ENCODE peak calls at places on chromosomes 11 and 22, in five cellular contexts. One of them, this sample, is unnamed.

GRCh38 chr11:65859812-65860277 is 388 bp upstream of the MUS81 start:
- DNase-seq in sigmoid colon: no peak
- DNase-seq in H1: no peak
- DNase-seq in prostate gland: no peak
- DNase-seq in K562: no peak
- DNase-seq in this sample: peak; percentile 83

GRCh38 chr11:56698795-56699194 is at the start of gene OR9G1:
- DNase-seq in sigmoid colon: no peak
- DNase-seq in H1: no peak
- DNase-seq in prostate gland: no peak
- DNase-seq in K562: no peak
- DNase-seq in this sample: no peak

GRCh38 chr11:27179334-27179733 is 138.7 kb downstream of the BBOX1 start:
- DNase-seq in sigmoid colon: no peak
- DNase-seq in H1: no peak
- DNase-seq in prostate gland: no peak
- DNase-seq in K562: no peak
- DNase-seq in this sample: no peak

GRCh38 chr11:12727556-12728070 is 53.4 kb downstream of the TEAD1 start:
- DNase-seq in sigmoid colon: no peak
- DNase-seq in H1: no peak
- DNase-seq in prostate gland: no peak
- DNase-seq in K562: no peak
- DNase-seq in this sample: no peak

GRCh38 chr11:13336246-13336873 is 58.8 kb downstream of the BMAL1 start:
- DNase-seq in sigmoid colon: no peak
- DNase-seq in H1: no peak
- DNase-seq in prostate gland: no peak
- DNase-seq in K562: no peak
- DNase-seq in this sample: no peak

GRCh38 chr11:20070459-20070858 is 89.8 kb downstream of the DBX1 start:
- DNase-seq in sigmoid colon: no peak
- DNase-seq in H1: no peak
- DNase-seq in prostate gland: peak; percentile 34
- DNase-seq in K562: no peak
- DNase-seq in this sample: no peak

GRCh38 chr11:74311352-74311926 is at the start of gene P4HA3:
- DNase-seq in sigmoid colon: peak; percentile 81
- DNase-seq in H1: peak; percentile 31
- DNase-seq in prostate gland: peak; percentile 44
- DNase-seq in K562: peak; percentile 92
- DNase-seq in this sample: no peak

GRCh38 chr11:113991170-113991569 is 16.3 kb downstream of the HTR3A start:
- DNase-seq in sigmoid colon: no peak
- DNase-seq in H1: no peak
- DNase-seq in prostate gland: no peak
- DNase-seq in K562: peak; percentile 50
- DNase-seq in this sample: no peak

GRCh38 chr22:21044931-21045584 is 688 bp upstream of the LRRC74B start:
- DNase-seq in sigmoid colon: no peak
- DNase-seq in H1: no peak
- DNase-seq in prostate gland: no peak
- DNase-seq in K562: peak; percentile 73
- DNase-seq in this sample: no peak

GRCh38 chr11:44014968-44015623 is 32.7 kb upstream of the ACCSL start:
- DNase-seq in sigmoid colon: peak; percentile 46
- DNase-seq in H1: no peak
- DNase-seq in prostate gland: no peak
- DNase-seq in K562: no peak
- DNase-seq in this sample: no peak

GRCh38 chr11:59062602-59063529 is 23.2 kb upstream of the GLYATL1B start:
- DNase-seq in sigmoid colon: no peak
- DNase-seq in H1: no peak
- DNase-seq in prostate gland: no peak
- DNase-seq in K562: no peak
- DNase-seq in this sample: no peak

GRCh38 chr11:74611369-74611861 is 19.0 kb downstream of the POLD3 start:
- DNase-seq in sigmoid colon: no peak
- DNase-seq in H1: no peak
- DNase-seq in prostate gland: no peak
- DNase-seq in K562: no peak
- DNase-seq in this sample: no peak

GRCh38 chr11:64227405-64227956 is 1.4 kb downstream of the NUDT22 start:
- DNase-seq in sigmoid colon: peak; percentile 64
- DNase-seq in H1: no peak
- DNase-seq in prostate gland: no peak
- DNase-seq in K562: no peak
- DNase-seq in this sample: no peak

GRCh38 chr11:64225608-64226506 is at the start of the genes NUDT22 and TRPT1:
- DNase-seq in sigmoid colon: peak; percentile 96
- DNase-seq in H1: no peak
- DNase-seq in prostate gland: peak; percentile 90
- DNase-seq in K562: peak; percentile 85
- DNase-seq in this sample: peak; percentile 97

GRCh38 chr11:64224891-64225607 is 937 bp downstream of the TRPT1 start:
- DNase-seq in sigmoid colon: peak; percentile 70
- DNase-seq in H1: no peak
- DNase-seq in prostate gland: no peak
- DNase-seq in K562: no peak
- DNase-seq in this sample: no peak

GRCh38 chr11:64224151-64224890 is 1.7 kb downstream of the TRPT1 start:
- DNase-seq in sigmoid colon: peak; percentile 68
- DNase-seq in H1: no peak
- DNase-seq in prostate gland: no peak
- DNase-seq in K562: no peak
- DNase-seq in this sample: peak; percentile 66

GRCh38 chr11:64226507-64227051 is 505 bp downstream of the NUDT22 start:
- DNase-seq in sigmoid colon: peak; percentile 80
- DNase-seq in H1: no peak
- DNase-seq in prostate gland: no peak
- DNase-seq in K562: peak; percentile 67
- DNase-seq in this sample: no peak
- TF ChIP-seq POLR2AphosphoS5 in sigmoid colon: no peak
- TF ChIP-seq POLR2AphosphoS5 in H1: no peak
- TF ChIP-seq POLR2AphosphoS5 in prostate gland: no peak
- TF ChIP-seq POLR2AphosphoS5 in K562: no peak
- TF ChIP-seq POLR2AphosphoS5 in this sample: no peak

DNA sequence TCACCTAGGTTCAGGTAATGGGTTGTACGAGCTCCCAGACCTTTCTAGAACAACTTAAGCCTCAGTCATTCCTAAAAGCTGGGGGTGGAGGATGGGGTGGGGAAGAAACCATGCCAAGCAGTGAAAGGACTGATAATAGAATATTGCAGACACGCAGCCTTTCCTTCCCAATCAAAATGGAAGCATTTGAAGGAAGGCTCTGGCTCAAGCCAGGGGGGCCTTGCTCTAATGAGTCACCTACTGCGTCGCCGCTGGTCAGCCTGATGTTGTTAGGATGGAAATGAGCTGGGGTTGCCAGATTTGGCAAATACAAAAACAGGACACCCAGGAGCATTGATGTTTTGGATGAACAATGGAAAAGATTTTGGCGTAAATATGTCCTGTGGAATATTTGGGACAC is 6.2 kb downstream of the SYT12 start:
- DNase-seq in sigmoid colon: no peak
- DNase-seq in H1: no peak
- DNase-seq in prostate gland: no peak
- DNase-seq in K562: no peak
- DNase-seq in this sample: no peak
- H3K4me1 ChIP-seq in sigmoid colon: no peaks in the 10 kb centered on the region
- H3K4me1 ChIP-seq in H1: peaks cover 3% of the 10 kb centered on the region
- H3K4me1 ChIP-seq in prostate gland: no peaks in the 10 kb centered on the region
- H3K4me1 ChIP-seq in K562: no peaks in the 10 kb centered on the region
- H3K4me1 ChIP-seq in this sample: peaks cover 48% of the 10 kb centered on the region

GRCh38 chr11:115504279-115505158 is at the start of gene CADM1:
- DNase-seq in sigmoid colon: peak; percentile 97
- DNase-seq in H1: peak; percentile 93
- DNase-seq in prostate gland: peak; percentile 98
- DNase-seq in K562: peak; percentile 82
- DNase-seq in this sample: peak; percentile 95
- TF ChIP-seq POLR2AphosphoS5 in sigmoid colon: peak; percentile 93
- TF ChIP-seq POLR2AphosphoS5 in H1: peak; percentile 97
- TF ChIP-seq POLR2AphosphoS5 in prostate gland: peak; percentile 88
- TF ChIP-seq POLR2AphosphoS5 in K562: no peak
- TF ChIP-seq POLR2AphosphoS5 in this sample: no peak

GRCh38 chr11:1561955-1562354 is 10.1 kb downstream of the DUSP8 start:
- DNase-seq in sigmoid colon: no peak
- DNase-seq in H1: no peak
- DNase-seq in prostate gland: no peak
- DNase-seq in K562: no peak
- DNase-seq in this sample: peak; percentile 60
- H3K4me1 ChIP-seq in sigmoid colon: peaks cover 72% of the 10 kb centered on the region
- H3K4me1 ChIP-seq in H1: peaks cover 47% of the 10 kb centered on the region
- H3K4me1 ChIP-seq in prostate gland: peaks cover 9% of the 10 kb centered on the region
- H3K4me1 ChIP-seq in K562: no peaks in the 10 kb centered on the region
- H3K4me1 ChIP-seq in this sample: peaks cover 27% of the 10 kb centered on the region

DNA sequence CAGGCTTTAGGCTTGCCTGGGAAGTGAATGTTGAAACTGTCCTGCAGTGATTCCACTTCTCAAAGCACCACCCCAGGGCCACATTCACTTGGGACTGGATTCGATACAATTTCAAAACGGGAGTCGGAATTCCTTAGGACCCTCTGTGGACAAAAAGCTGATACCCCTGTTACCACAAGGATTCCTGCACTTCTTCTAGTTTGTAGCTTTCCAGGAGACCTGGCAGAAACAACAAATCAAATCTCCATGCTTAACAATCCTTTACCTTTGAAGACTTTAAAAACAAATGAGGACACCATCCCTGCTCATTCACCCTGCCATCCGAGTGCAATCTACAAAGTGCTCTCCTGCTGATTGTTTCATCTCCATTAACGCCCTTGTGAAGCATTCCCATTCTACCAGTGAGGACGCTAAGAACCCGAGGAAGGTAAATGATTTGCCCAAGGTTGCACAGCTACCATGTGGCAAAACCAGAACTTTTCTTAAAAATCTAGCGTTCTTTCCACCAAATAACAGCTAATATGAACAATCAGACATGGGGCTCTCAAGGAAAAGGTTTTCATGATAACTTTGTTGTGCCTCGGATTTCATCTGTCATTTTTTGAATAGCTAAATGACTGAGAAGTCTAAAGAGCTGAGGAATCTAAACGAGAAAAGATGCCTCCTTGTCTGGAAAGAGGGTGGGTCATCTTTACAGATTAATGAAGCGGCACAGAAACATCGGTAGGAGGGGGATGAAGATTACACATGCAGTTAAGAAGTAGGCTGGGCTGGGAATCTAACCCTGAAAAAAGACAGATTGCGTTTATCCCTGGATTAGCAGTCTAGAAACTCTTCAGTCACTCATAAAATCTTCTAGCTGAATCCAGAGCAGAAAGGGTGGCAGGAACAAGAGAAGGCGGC is 722 bp upstream of the MPZL2 start:
- DNase-seq in sigmoid colon: no peak
- DNase-seq in H1: no peak
- DNase-seq in prostate gland: no peak
- DNase-seq in K562: no peak
- DNase-seq in this sample: no peak
- TF ChIP-seq POLR2AphosphoS5 in sigmoid colon: no peak
- TF ChIP-seq POLR2AphosphoS5 in H1: no peak
- TF ChIP-seq POLR2AphosphoS5 in prostate gland: no peak
- TF ChIP-seq POLR2AphosphoS5 in K562: no peak
- TF ChIP-seq POLR2AphosphoS5 in this sample: no peak

GRCh38 chr22:39729141-39729934 is 158.8 kb downstream of the CACNA1I start:
- DNase-seq in sigmoid colon: no peak
- DNase-seq in H1: no peak
- DNase-seq in prostate gland: no peak
- DNase-seq in K562: no peak
- DNase-seq in this sample: peak; percentile 53
- H3K4me1 ChIP-seq in sigmoid colon: no peaks in the 10 kb centered on the region
- H3K4me1 ChIP-seq in H1: no peaks in the 10 kb centered on the region
- H3K4me1 ChIP-seq in prostate gland: no peaks in the 10 kb centered on the region
- H3K4me1 ChIP-seq in K562: peaks cover 21% of the 10 kb centered on the region
- H3K4me1 ChIP-seq in this sample: peaks cover under 1% of the 10 kb centered on the region

GRCh38 chr11:72015511-72016061 is 16.9 kb downstream of the IL18BP start:
- DNase-seq in sigmoid colon: no peak
- DNase-seq in H1: no peak
- DNase-seq in prostate gland: no peak
- DNase-seq in K562: no peak
- DNase-seq in this sample: no peak
- TF ChIP-seq POLR2AphosphoS5 in sigmoid colon: no peak
- TF ChIP-seq POLR2AphosphoS5 in H1: no peak
- TF ChIP-seq POLR2AphosphoS5 in prostate gland: peak; percentile 11
- TF ChIP-seq POLR2AphosphoS5 in K562: no peak
- TF ChIP-seq POLR2AphosphoS5 in this sample: no peak

GRCh38 chr11:85746640-85747039 is 60.6 kb upstream of the CCDC89 start:
- DNase-seq in sigmoid colon: no peak
- DNase-seq in H1: no peak
- DNase-seq in prostate gland: no peak
- DNase-seq in K562: no peak
- DNase-seq in this sample: no peak

GRCh38 chr11:85748455-85748891 is 62.5 kb downstream of the SYTL2 start:
- DNase-seq in sigmoid colon: no peak
- DNase-seq in H1: no peak
- DNase-seq in prostate gland: no peak
- DNase-seq in K562: no peak
- DNase-seq in this sample: no peak

GRCh38 chr11:85742348-85742747 is 56.4 kb upstream of the CCDC89 start:
- DNase-seq in sigmoid colon: no peak
- DNase-seq in H1: no peak
- DNase-seq in prostate gland: no peak
- DNase-seq in K562: no peak
- DNase-seq in this sample: no peak

GRCh38 chr11:85742873-85743275 is 56.9 kb upstream of the CCDC89 start:
- DNase-seq in sigmoid colon: no peak
- DNase-seq in H1: no peak
- DNase-seq in prostate gland: peak; percentile 50
- DNase-seq in K562: no peak
- DNase-seq in this sample: no peak

DNA sequence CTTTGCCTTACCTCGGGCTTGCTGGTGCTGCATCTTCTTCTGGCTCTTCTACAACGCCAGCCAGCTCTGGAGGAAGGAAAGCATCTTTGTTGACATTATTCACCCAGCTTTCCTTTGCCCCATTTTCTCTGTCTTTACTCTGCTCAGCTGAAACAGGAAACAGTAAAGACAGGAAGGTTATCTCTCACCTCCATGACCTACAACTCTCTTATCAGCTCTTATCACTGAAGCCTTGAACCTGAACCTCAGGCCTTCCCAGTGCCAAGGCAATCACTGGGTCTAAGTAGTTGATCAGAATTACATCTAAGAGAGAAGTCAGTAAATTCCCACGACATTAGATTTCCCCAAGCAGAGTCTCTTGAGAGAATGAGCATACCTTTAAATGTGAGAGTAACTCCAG is 59.6 kb upstream of the CCDC89 start:
- DNase-seq in sigmoid colon: no peak
- DNase-seq in H1: no peak
- DNase-seq in prostate gland: no peak
- DNase-seq in K562: no peak
- DNase-seq in this sample: no peak
- H3K4me1 ChIP-seq in sigmoid colon: no peaks in the 10 kb centered on the region
- H3K4me1 ChIP-seq in H1: peaks cover 10% of the 10 kb centered on the region
- H3K4me1 ChIP-seq in prostate gland: no peaks in the 10 kb centered on the region
- H3K4me1 ChIP-seq in K562: no peaks in the 10 kb centered on the region
- H3K4me1 ChIP-seq in this sample: peaks cover 6% of the 10 kb centered on the region

GRCh38 chr11:116360542-116360941 is 412.2 kb downstream of the BUD13 start:
- DNase-seq in sigmoid colon: no peak
- DNase-seq in H1: no peak
- DNase-seq in prostate gland: no peak
- DNase-seq in K562: no peak
- DNase-seq in this sample: no peak
- TF ChIP-seq POLR2AphosphoS5 in sigmoid colon: no peak
- TF ChIP-seq POLR2AphosphoS5 in H1: no peak
- TF ChIP-seq POLR2AphosphoS5 in prostate gland: no peak
- TF ChIP-seq POLR2AphosphoS5 in K562: no peak
- TF ChIP-seq POLR2AphosphoS5 in this sample: no peak